ENCODE peak calls at places on chromosome 19, in six cellular contexts. H is cardiac muscle cell; M is cardiac fibroblast; Y is heart left ventricle; A is neural progenitor cell; Z is CD8-positive, alpha-beta T cell. V is an unnamed sample.

GRCh38 chr19:49214701-49215100 is 57.1 kb downstream of the TRPM4 start:
- DNase-seq in M (no peak), Z (no peak), H (no peak), A (no peak), Y (no peak), V (no peak)

GRCh38 chr19:5479958-5480357 is 24.7 kb downstream of the ZNRF4 start:
- DNase-seq in Y (no peak), Z (no peak), A (no peak), M (no peak), H (no peak), V (no peak)

GRCh38 chr19:43798026-43798545 is 4.2 kb downstream of the LYPD5 start:
- DNase-seq in M (no peak), Z (no peak), H (no peak), A (no peak), Y (no peak), V (no peak)

GRCh38 chr19:37975071-37975470 is 68.1 kb downstream of the SIPA1L3 start:
- DNase-seq in H (no peak), M (no peak), Y (no peak), A (no peak), Z (no peak), V (no peak)

GRCh38 chr19:51548213-51548651 is 16.8 kb upstream of the SIGLEC6 start:
- DNase-seq in Z (no peak), A (no peak), Y (no peak), H (no peak), M (no peak), V (no peak)

GRCh38 chr19:18940791-18941627 is at the start of gene HOMER3:
- DNase-seq in H (peak; percentile 90), M (peak; percentile 67), A (peak; percentile 91), Z (peak; percentile 85), Y (peak; percentile 86), V (peak; percentile 53)

GRCh38 chr19:38657633-38658222 is 10.3 kb downstream of the ACTN4 start:
- DNase-seq in Z (no peak), M (peak; percentile 68), Y (no peak), H (no peak), A (peak; percentile 43), V (peak; percentile 94)

GRCh38 chr19:48685583-48685982 is 10.2 kb upstream of the FUT2 start:
- DNase-seq in A (no peak), H (no peak), Z (no peak), Y (no peak), M (no peak), V (no peak)

GRCh38 chr19:10238172-10238783 is 7.1 kb upstream of the S1PR2 start:
- DNase-seq in M (peak; percentile 98), Y (peak; percentile 59), A (no peak), H (no peak), Z (no peak), V (peak; percentile 91)

GRCh38 chr19:34985249-34986022 is 14.7 kb upstream of the GRAMD1A start:
- DNase-seq in A (peak; percentile 38), M (peak; percentile 90), H (no peak), Y (peak; percentile 68), Z (peak; percentile 70), V (peak; percentile 41)

GRCh38 chr19:4018140-4018613 is 10.6 kb downstream of the PIAS4 start:
- DNase-seq in Y (no peak), H (no peak), M (no peak), A (no peak), Z (no peak), V (no peak)

GRCh38 chr19:31272707-31273106 is 76.5 kb downstream of the TSHZ3 start:
- DNase-seq in H (no peak), Z (no peak), M (no peak), A (no peak), Y (no peak), V (no peak)

DNA sequence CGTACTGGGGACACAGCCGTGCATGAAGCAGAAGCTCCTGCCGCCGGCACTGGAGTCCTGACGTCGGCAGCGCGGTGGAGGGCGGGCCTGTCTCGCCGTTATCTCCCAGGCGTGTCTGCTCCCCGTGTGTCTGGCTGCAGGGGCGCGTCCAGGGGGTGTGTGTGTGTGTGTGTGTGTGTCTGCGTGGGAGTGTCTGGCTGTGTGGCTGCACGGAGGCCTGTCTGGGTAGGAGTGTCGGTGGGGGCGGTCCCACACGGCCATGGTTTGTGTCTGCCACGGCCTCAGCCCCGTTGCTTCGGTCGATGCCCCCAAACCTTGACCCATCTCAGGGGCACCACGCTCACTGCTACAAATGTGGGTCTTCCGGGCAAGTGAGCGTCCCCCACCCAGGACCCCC is 18.3 kb downstream of the ARID3A start:
- DNase-seq in Y (no peak), M (peak; percentile 85), H (no peak), Z (no peak), A (no peak), V (no peak)
- H3K4me3 ChIP-seq in Y (no peak overlapping the region), M (no peak overlapping the region), H (no peak overlapping the region), Z (no peak overlapping the region), A (no peak overlapping the region), V (no peak overlapping the region)

DNA sequence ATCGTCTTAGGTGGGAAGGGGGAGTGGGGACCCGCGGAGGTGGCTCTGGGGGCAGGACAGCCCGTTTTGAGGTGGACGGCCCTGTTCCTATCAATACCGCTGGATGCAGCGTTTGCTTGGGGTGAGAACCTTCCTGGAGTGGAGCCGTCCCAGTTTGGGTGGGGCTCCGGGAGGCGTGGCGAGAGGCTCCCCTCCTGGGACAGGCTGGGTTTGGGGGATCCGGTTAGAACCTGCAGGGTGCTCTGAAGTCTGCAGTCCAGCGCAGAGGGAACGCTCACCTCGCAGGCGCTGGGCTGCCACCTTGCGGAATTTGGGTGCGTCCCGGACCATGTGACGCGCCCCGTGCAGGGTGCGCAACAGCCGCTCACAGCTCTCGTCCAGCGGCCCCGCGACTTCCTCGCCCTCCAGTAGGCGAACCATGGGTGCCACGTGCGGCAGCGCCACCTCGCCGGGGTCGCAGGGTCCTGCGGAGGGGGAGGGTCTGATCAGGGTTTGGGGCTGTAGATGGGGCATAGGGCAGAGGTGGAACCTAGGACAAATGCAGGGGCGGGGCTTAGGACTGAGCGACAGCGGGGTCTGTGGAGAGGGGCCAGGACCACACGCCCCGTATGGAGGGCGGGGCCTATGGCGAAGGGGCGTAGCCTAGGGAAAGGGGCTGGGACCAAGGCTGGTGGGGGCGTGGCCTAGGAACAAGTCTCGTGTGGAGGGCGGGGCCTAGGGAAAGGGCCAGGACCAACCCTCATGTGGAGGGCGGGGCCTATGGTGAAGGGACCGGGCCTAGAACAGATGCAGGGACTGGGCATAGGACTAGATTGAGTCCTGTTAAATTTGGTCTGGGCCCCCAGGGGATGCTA is 13.8 kb downstream of the SH2D3A start:
- DNase-seq in Y (peak; percentile 67), A (peak; percentile 97), M (peak; percentile 76), Z (peak; percentile 76), H (peak; percentile 89), V (peak; percentile 51)
- TF ChIP-seq CTCF in Y (peak; percentile 44), A (peak; percentile 58), M (peak; percentile 28), Z (peak; percentile 47), H (peak; percentile 38), V (peak; percentile 33)

DNA sequence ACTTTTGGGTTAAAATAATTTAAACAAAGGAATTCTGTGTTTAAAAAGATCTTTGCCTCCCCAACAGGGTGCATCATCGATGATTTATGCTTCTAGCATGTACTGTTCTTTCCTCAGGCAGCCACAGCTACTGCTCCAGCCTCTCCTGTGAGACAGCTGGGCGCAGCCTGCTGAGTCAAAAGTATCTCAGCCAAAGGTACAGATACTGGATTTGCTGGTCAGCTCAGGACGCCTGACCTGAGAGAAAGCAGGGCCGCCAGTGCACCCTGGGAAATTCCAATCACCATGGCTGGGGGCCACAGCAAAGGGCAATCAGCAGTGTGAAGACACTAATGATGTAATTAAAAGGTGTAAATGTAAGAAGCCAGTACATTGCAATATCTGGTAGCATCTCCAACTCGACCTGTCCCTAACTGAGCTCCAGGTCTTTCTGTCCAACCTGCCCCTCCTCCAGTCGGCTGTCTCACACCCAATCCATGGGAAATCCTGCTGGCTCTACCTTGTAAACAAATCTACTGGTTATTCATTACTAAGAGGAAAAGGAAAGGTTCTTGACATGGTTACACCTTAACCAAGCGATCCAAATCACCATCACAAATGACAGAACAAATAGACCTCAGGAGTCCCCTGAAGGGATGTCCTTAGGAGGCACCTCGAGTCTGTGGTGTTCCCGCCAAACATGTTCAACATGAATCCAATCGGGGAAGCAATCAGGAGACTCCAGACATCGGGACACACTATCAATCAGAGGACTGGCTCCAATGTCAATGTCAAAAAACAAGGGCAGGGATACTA is 7.3 kb downstream of the OPA3 start:
- DNase-seq in M (peak; percentile 87), A (no peak), Z (no peak), H (no peak), Y (peak; percentile 49), V (peak; percentile 83)
- H3K4me3 ChIP-seq in M (peak overlapping the region; percentile 5), A (no peak overlapping the region), Z (no peak overlapping the region), H (no peak overlapping the region), Y (no peak overlapping the region), V (no peak overlapping the region)

DNA sequence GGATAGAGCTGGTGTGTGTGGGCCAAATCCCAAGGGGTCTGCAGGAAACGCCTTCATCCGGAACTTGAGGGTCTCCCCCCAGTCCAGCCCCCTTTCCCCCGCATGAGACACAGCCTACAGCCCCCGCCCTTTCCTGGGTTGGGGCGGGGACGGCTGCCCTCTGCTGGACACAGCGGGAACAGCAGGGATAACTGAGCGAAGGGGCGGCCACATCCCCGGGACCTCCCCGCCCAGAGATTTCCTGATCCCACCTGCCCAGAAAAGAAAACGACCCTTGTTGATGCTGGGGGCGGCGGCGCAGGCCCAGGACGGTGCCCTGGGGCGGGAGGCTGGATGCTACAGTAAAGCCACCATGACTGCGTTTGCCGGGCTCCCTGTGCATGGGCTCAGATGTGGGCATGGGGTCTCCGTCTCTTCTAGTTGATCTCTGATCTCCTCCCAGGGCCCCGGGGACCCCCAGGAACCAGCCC is 14.2 kb downstream of the ONECUT3 start:
- DNase-seq in M (peak; percentile 32), H (peak; percentile 44), Y (peak; percentile 41), Z (peak; percentile 80), A (peak; percentile 67), V (peak; percentile 9)
- TF ChIP-seq CTCF in M (peak; percentile 95), H (peak; percentile 87), Y (peak; percentile 94), Z (peak; percentile 85), A (peak; percentile 94), V (peak; percentile 73)

GRCh38 chr19:58439576-58440554 is at the start of gene ZNF132:
- DNase-seq in Y (peak; percentile 98), H (no peak), A (peak; percentile 85), M (peak; percentile 100), Z (peak; percentile 92), V (peak; percentile 100)

GRCh38 chr19:58440556-58440955 is 603 bp upstream of the ZNF132 start:
- DNase-seq in M (no peak), Y (no peak), H (no peak), Z (no peak), A (no peak), V (no peak)
- H3K4me3 ChIP-seq in M (peak overlapping the region; percentile 72), Y (peak overlapping the region; percentile 86), H (no peak overlapping the region), Z (peak overlapping the region; percentile 76), A (peak overlapping the region; percentile 37), V (peak overlapping the region; percentile 95)

GRCh38 chr19:15304140-15304705 is 28.1 kb downstream of the BRD4 start:
- DNase-seq in A (no peak), Z (no peak), H (peak; percentile 47), M (no peak), Y (peak; percentile 48), V (peak; percentile 47)
- TF ChIP-seq CTCF in A (no peak), Z (no peak), H (no peak), M (no peak), Y (no peak), V (no peak)

GRCh38 chr19:1016647-1017114 is 4.2 kb downstream of the TMEM259 start:
- DNase-seq in Z (no peak), Y (no peak), M (peak; percentile 49), A (no peak), H (no peak), V (peak; percentile 58)
- H3K4me3 ChIP-seq in Z (no peak overlapping the region), Y (no peak overlapping the region), M (peak overlapping the region; percentile 10), A (no peak overlapping the region), H (no peak overlapping the region), V (peak overlapping the region; percentile 20)

DNA sequence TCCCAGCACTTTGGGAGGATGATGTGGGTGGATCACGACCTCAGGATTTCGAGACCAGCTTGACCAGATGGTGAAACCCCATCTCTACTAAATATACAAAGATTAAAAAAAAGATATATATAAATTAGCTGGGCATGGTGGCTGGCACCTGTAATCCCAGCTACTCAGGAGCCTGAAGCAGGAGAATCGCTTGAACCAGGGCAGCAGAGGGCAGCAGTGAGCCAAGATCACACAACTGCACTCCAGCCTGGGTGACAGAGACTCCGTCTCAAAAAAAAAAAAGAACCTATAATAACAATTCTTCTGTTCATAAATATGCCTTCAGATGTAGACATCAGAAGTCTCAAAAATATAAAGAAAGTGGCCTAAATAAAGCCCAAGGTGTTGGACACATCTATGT is 7.6 kb downstream of the ZNF737 start:
- DNase-seq in M (no peak), A (no peak), Z (no peak), Y (no peak), H (no peak), V (no peak)
- TF ChIP-seq CTCF in M (no peak), A (peak; percentile 28), Z (no peak), Y (peak; percentile 16), H (no peak), V (no peak)